ENCODE peak calls at places on chromosomes 12 and 14, in four cellular contexts. One of them, this sample, is unnamed.

GRCh38 chr14:50997712-50998111 is 53.4 kb upstream of the PYGL start:
- DNase-seq in H1: no peak
- DNase-seq in IMR-90: no peak
- DNase-seq in H9: no peak
- DNase-seq in this sample: peak

GRCh38 chr12:123139926-123140674 is 10.8 kb downstream of the PITPNM2 start:
- DNase-seq in H1: no peak
- DNase-seq in IMR-90: peak
- DNase-seq in H9: no peak
- DNase-seq in this sample: peak

GRCh38 chr12:91947459-91947858 is 198.2 kb downstream of the BTG1 start:
- DNase-seq in H1: no peak
- DNase-seq in IMR-90: no peak
- DNase-seq in H9: no peak
- DNase-seq in this sample: no peak

GRCh38 chr14:68507544-68508081 is 285.3 kb downstream of the ZFP36L1 start:
- DNase-seq in H1: no peak
- DNase-seq in IMR-90: no peak
- DNase-seq in H9: no peak
- DNase-seq in this sample: no peak

GRCh38 chr14:101087614-101088394 is 184.3 kb upstream of the RTL1 start:
- DNase-seq in H1: peak
- DNase-seq in IMR-90: no peak
- DNase-seq in H9: peak
- DNase-seq in this sample: no peak

GRCh38 chr14:102450206-102451063 is 59.1 kb downstream of the ANKRD9 start:
- DNase-seq in H1: no peak
- DNase-seq in IMR-90: no peak
- DNase-seq in H9: no peak
- DNase-seq in this sample: no peak

GRCh38 chr14:71855399-71856036 is 76.7 kb upstream of the RGS6 start:
- DNase-seq in H1: peak
- DNase-seq in IMR-90: peak
- DNase-seq in H9: peak
- DNase-seq in this sample: peak

GRCh38 chr14:59435106-59435505 is 30.1 kb downstream of the GPR135 start:
- DNase-seq in H1: no peak
- DNase-seq in IMR-90: no peak
- DNase-seq in H9: no peak
- DNase-seq in this sample: no peak

GRCh38 chr12:20527396-20528154 is 159.2 kb downstream of the PDE3A start:
- DNase-seq in H1: no peak
- DNase-seq in IMR-90: peak
- DNase-seq in H9: no peak
- DNase-seq in this sample: no peak

DNA sequence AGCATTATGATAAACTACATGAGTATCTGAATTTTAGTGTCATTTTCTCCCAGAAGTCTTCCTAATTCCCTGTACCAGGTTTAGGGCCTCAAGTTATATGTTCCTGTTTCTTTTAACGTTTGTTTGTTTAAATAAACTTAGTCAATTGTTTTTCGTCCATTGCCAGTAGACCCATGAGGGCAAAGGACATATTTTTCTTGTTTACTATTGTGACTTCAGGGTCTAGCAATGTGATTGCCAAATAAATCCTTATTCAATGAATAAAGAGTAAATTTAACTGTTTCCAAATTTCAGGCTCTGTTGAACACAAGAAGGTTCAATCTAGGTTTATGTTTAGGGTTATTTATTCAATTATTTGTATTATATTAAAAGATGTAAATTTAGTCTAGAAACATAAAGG is 391.6 kb upstream of the MGAT4C start:
- DNase-seq in H1: no peak
- DNase-seq in IMR-90: no peak
- DNase-seq in H9: no peak
- DNase-seq in this sample: no peak
- H2BK5ac ChIP-seq in H1: no peak
- H2BK5ac ChIP-seq in IMR-90: no peak
- H2BK5ac ChIP-seq in H9: no peak
- H2BK5ac ChIP-seq in this sample: no peak

GRCh38 chr12:51814311-51815088 is 34.0 kb downstream of the FIGNL2 start:
- DNase-seq in H1: peak
- DNase-seq in IMR-90: peak
- DNase-seq in H9: peak
- DNase-seq in this sample: peak
- H3K27ac ChIP-seq in H1: no peak
- H3K27ac ChIP-seq in IMR-90: no peak
- H3K27ac ChIP-seq in H9: no peak
- H3K27ac ChIP-seq in this sample: no peak

DNA sequence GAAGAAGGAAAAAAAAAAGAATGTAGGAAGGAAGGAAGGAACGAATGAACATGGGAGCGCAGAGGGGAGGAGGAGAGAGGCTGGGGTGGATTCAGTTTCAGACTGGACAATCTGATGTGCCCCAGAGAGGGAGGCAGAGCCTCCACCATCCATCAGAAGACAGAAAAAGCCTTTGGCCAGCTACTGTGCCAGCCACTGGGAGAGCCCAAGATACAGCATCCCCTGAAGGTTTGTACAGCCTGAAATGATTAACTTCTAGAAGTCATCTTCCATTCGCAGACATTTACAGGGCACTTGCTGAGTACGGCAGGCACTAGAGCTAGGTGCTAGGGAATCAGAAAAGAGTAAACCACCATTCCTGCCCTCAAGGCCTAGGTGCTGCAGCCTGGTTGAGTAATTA is 9.0 kb downstream of the PLEKHG6 start:
- DNase-seq in H1: no peak
- DNase-seq in IMR-90: no peak
- DNase-seq in H9: no peak
- DNase-seq in this sample: no peak
- H3K56ac ChIP-seq in H1: no peak
- H3K56ac ChIP-seq in IMR-90: no peak
- H3K56ac ChIP-seq in H9: no peak
- H3K56ac ChIP-seq in this sample: no peak

GRCh38 chr12:131219173-131220006 is 265.7 kb downstream of the ADGRD1 start:
- DNase-seq in H1: no peak
- DNase-seq in IMR-90: no peak
- DNase-seq in H9: no peak
- DNase-seq in this sample: no peak
- H2BK5ac ChIP-seq in H1: peak
- H2BK5ac ChIP-seq in IMR-90: no peak
- H2BK5ac ChIP-seq in H9: no peak
- H2BK5ac ChIP-seq in this sample: no peak

DNA sequence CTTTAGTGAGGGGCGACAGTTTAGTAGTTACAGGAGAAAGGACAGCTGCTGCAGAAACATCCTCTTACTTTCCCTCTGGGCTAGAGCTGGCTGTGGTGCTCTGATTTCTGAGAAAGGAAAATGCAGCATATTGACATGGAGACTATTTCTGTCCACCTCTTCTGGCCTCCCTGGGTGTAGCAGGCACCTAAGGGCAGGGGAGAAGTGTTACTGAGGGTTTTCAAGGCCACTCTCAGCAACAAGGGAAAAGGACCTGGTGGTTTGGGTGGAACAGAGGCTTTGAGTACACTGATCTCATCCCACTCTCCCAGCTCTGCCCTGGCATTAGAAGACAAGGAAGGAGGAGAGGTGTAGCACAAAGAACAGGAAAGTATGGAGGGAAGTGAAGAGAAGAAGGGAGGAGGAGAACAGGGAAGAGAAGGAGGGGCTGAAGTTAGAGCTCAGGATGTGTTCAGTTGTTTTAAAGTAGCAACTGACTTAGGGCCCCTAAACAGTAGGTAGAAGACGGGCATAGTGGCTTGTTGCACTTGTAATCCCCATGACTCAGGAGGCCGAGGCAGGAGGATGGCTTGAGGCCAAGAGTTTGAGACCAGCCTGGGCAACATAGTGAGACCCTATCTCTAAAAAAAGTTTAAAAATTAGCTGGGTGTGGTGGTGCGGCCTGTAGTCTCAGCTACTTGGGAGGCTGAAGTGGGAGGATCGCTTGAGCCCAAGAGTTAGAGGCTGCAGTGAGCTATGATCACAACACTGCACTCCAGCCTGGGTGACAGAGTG is 40.2 kb upstream of the CTDSP2 start:
- DNase-seq in H1: no peak
- DNase-seq in IMR-90: no peak
- DNase-seq in H9: no peak
- DNase-seq in this sample: no peak
- H3K27ac ChIP-seq in H1: no peak
- H3K27ac ChIP-seq in IMR-90: peak
- H3K27ac ChIP-seq in H9: no peak
- H3K27ac ChIP-seq in this sample: no peak